ENCODE peak calls at places on chromosomes 1 and 21, in six cellular contexts. One of them, this sample, is unnamed.

GRCh38 chr21:34915364-34915834 is 133.7 kb downstream of the RUNX1 start:
- DNase-seq in activated CD4-positive, alpha-beta T cell treated with anti-CD3 and anti-CD28 coated beads, Interleukin-2, amount 50 U/mL, for 4 hours: no peak
- DNase-seq in activated CD8-positive, alpha-beta memory T cell treated with anti-CD3 and anti-CD28 coated beads for 1 hour: no peak
- DNase-seq in fibroblast of pulmonary artery: peak
- DNase-seq in adrenal gland: no peak
- DNase-seq in cardiac fibroblast: peak
- DNase-seq in this sample: peak

GRCh38 chr21:38825269-38825668 is 19.5 kb downstream of the ETS2 start:
- DNase-seq in fibroblast of pulmonary artery: no peak
- DNase-seq in activated CD8-positive, alpha-beta memory T cell treated with anti-CD3 and anti-CD28 coated beads for 1 hour: no peak
- DNase-seq in adrenal gland: no peak
- DNase-seq in activated CD4-positive, alpha-beta T cell treated with anti-CD3 and anti-CD28 coated beads, Interleukin-2, amount 50 U/mL, for 4 hours: no peak
- DNase-seq in cardiac fibroblast: no peak
- DNase-seq in this sample: peak

GRCh38 chr1:100834779-100835645 is 59.6 kb downstream of the EXTL2 start:
- DNase-seq in activated CD8-positive, alpha-beta memory T cell treated with anti-CD3 and anti-CD28 coated beads for 1 hour: no peak
- DNase-seq in cardiac fibroblast: peak
- DNase-seq in activated CD4-positive, alpha-beta T cell treated with anti-CD3 and anti-CD28 coated beads, Interleukin-2, amount 50 U/mL, for 4 hours: no peak
- DNase-seq in fibroblast of pulmonary artery: peak
- DNase-seq in adrenal gland: no peak
- DNase-seq in this sample: no peak

GRCh38 chr1:90557706-90558105 is 159.4 kb downstream of the BARHL2 start:
- DNase-seq in fibroblast of pulmonary artery: no peak
- DNase-seq in activated CD8-positive, alpha-beta memory T cell treated with anti-CD3 and anti-CD28 coated beads for 1 hour: no peak
- DNase-seq in adrenal gland: no peak
- DNase-seq in activated CD4-positive, alpha-beta T cell treated with anti-CD3 and anti-CD28 coated beads, Interleukin-2, amount 50 U/mL, for 4 hours: no peak
- DNase-seq in cardiac fibroblast: no peak
- DNase-seq in this sample: no peak

GRCh38 chr1:40385437-40386310 is 12.1 kb downstream of the SMAP2 start:
- DNase-seq in activated CD8-positive, alpha-beta memory T cell treated with anti-CD3 and anti-CD28 coated beads for 1 hour: no peak
- DNase-seq in fibroblast of pulmonary artery: peak
- DNase-seq in cardiac fibroblast: peak
- DNase-seq in activated CD4-positive, alpha-beta T cell treated with anti-CD3 and anti-CD28 coated beads, Interleukin-2, amount 50 U/mL, for 4 hours: peak
- DNase-seq in adrenal gland: no peak
- DNase-seq in this sample: no peak

GRCh38 chr1:1567152-1567830 is 7.4 kb downstream of the SSU72 start:
- DNase-seq in activated CD4-positive, alpha-beta T cell treated with anti-CD3 and anti-CD28 coated beads, Interleukin-2, amount 50 U/mL, for 4 hours: no peak
- DNase-seq in fibroblast of pulmonary artery: no peak
- DNase-seq in activated CD8-positive, alpha-beta memory T cell treated with anti-CD3 and anti-CD28 coated beads for 1 hour: no peak
- DNase-seq in adrenal gland: no peak
- DNase-seq in cardiac fibroblast: no peak
- DNase-seq in this sample: no peak

GRCh38 chr1:41678141-41678878 is 193.8 kb upstream of the EDN2 start:
- DNase-seq in activated CD4-positive, alpha-beta T cell treated with anti-CD3 and anti-CD28 coated beads, Interleukin-2, amount 50 U/mL, for 4 hours: no peak
- DNase-seq in fibroblast of pulmonary artery: peak
- DNase-seq in adrenal gland: no peak
- DNase-seq in cardiac fibroblast: peak
- DNase-seq in activated CD8-positive, alpha-beta memory T cell treated with anti-CD3 and anti-CD28 coated beads for 1 hour: no peak
- DNase-seq in this sample: peak

GRCh38 chr1:94702440-94702810 is 117.7 kb upstream of the SLC44A3 start:
- DNase-seq in activated CD8-positive, alpha-beta memory T cell treated with anti-CD3 and anti-CD28 coated beads for 1 hour: no peak
- DNase-seq in activated CD4-positive, alpha-beta T cell treated with anti-CD3 and anti-CD28 coated beads, Interleukin-2, amount 50 U/mL, for 4 hours: no peak
- DNase-seq in cardiac fibroblast: peak
- DNase-seq in adrenal gland: peak
- DNase-seq in fibroblast of pulmonary artery: peak
- DNase-seq in this sample: no peak

GRCh38 chr1:77347646-77348045 is 65.8 kb downstream of the AK5 start:
- DNase-seq in cardiac fibroblast: peak
- DNase-seq in activated CD8-positive, alpha-beta memory T cell treated with anti-CD3 and anti-CD28 coated beads for 1 hour: no peak
- DNase-seq in activated CD4-positive, alpha-beta T cell treated with anti-CD3 and anti-CD28 coated beads, Interleukin-2, amount 50 U/mL, for 4 hours: no peak
- DNase-seq in fibroblast of pulmonary artery: peak
- DNase-seq in adrenal gland: no peak
- DNase-seq in this sample: peak

GRCh38 chr1:65247419-65248359 is 61.7 kb upstream of the DNAJC6 start:
- DNase-seq in activated CD8-positive, alpha-beta memory T cell treated with anti-CD3 and anti-CD28 coated beads for 1 hour: no peak
- DNase-seq in fibroblast of pulmonary artery: peak
- DNase-seq in activated CD4-positive, alpha-beta T cell treated with anti-CD3 and anti-CD28 coated beads, Interleukin-2, amount 50 U/mL, for 4 hours: no peak
- DNase-seq in cardiac fibroblast: peak
- DNase-seq in adrenal gland: peak
- DNase-seq in this sample: peak

GRCh38 chr21:38913120-38913975 is 107.6 kb downstream of the ETS2 start:
- DNase-seq in activated CD8-positive, alpha-beta memory T cell treated with anti-CD3 and anti-CD28 coated beads for 1 hour: no peak
- DNase-seq in adrenal gland: peak
- DNase-seq in fibroblast of pulmonary artery: peak
- DNase-seq in activated CD4-positive, alpha-beta T cell treated with anti-CD3 and anti-CD28 coated beads, Interleukin-2, amount 50 U/mL, for 4 hours: no peak
- DNase-seq in cardiac fibroblast: peak
- DNase-seq in this sample: peak

GRCh38 chr1:27405074-27405473 is 12.7 kb downstream of the GPR3 start:
- DNase-seq in activated CD8-positive, alpha-beta memory T cell treated with anti-CD3 and anti-CD28 coated beads for 1 hour: no peak
- DNase-seq in cardiac fibroblast: peak
- DNase-seq in fibroblast of pulmonary artery: peak
- DNase-seq in activated CD4-positive, alpha-beta T cell treated with anti-CD3 and anti-CD28 coated beads, Interleukin-2, amount 50 U/mL, for 4 hours: no peak
- DNase-seq in adrenal gland: peak
- DNase-seq in this sample: no peak

GRCh38 chr1:168008595-168008994 is 71.7 kb upstream of the MPC2 start:
- DNase-seq in activated CD8-positive, alpha-beta memory T cell treated with anti-CD3 and anti-CD28 coated beads for 1 hour: no peak
- DNase-seq in adrenal gland: no peak
- DNase-seq in activated CD4-positive, alpha-beta T cell treated with anti-CD3 and anti-CD28 coated beads, Interleukin-2, amount 50 U/mL, for 4 hours: no peak
- DNase-seq in cardiac fibroblast: no peak
- DNase-seq in fibroblast of pulmonary artery: no peak
- DNase-seq in this sample: no peak

GRCh38 chr1:44031051-44031899 is at the start of gene SLC6A9:
- DNase-seq in fibroblast of pulmonary artery: peak
- DNase-seq in activated CD8-positive, alpha-beta memory T cell treated with anti-CD3 and anti-CD28 coated beads for 1 hour: no peak
- DNase-seq in cardiac fibroblast: peak
- DNase-seq in adrenal gland: peak
- DNase-seq in activated CD4-positive, alpha-beta T cell treated with anti-CD3 and anti-CD28 coated beads, Interleukin-2, amount 50 U/mL, for 4 hours: peak
- DNase-seq in this sample: peak

GRCh38 chr1:218377143-218377660 is 32.1 kb downstream of the TGFB2 start:
- DNase-seq in activated CD8-positive, alpha-beta memory T cell treated with anti-CD3 and anti-CD28 coated beads for 1 hour: no peak
- DNase-seq in activated CD4-positive, alpha-beta T cell treated with anti-CD3 and anti-CD28 coated beads, Interleukin-2, amount 50 U/mL, for 4 hours: peak
- DNase-seq in fibroblast of pulmonary artery: peak
- DNase-seq in adrenal gland: no peak
- DNase-seq in cardiac fibroblast: peak
- DNase-seq in this sample: peak

GRCh38 chr1:11156958-11157357 is 32.2 kb upstream of the ANGPTL7 start:
- DNase-seq in adrenal gland: no peak
- DNase-seq in activated CD8-positive, alpha-beta memory T cell treated with anti-CD3 and anti-CD28 coated beads for 1 hour: no peak
- DNase-seq in activated CD4-positive, alpha-beta T cell treated with anti-CD3 and anti-CD28 coated beads, Interleukin-2, amount 50 U/mL, for 4 hours: no peak
- DNase-seq in fibroblast of pulmonary artery: no peak
- DNase-seq in cardiac fibroblast: no peak
- DNase-seq in this sample: no peak

GRCh38 chr1:21594935-21595897 is 73.9 kb downstream of the RAP1GAP start:
- DNase-seq in fibroblast of pulmonary artery: peak
- DNase-seq in cardiac fibroblast: peak
- DNase-seq in adrenal gland: peak
- DNase-seq in activated CD8-positive, alpha-beta memory T cell treated with anti-CD3 and anti-CD28 coated beads for 1 hour: no peak
- DNase-seq in activated CD4-positive, alpha-beta T cell treated with anti-CD3 and anti-CD28 coated beads, Interleukin-2, amount 50 U/mL, for 4 hours: peak
- DNase-seq in this sample: no peak

GRCh38 chr21:31363720-31364119 is 19.7 kb upstream of the TIAM1 start:
- DNase-seq in cardiac fibroblast: no peak
- DNase-seq in adrenal gland: no peak
- DNase-seq in activated CD4-positive, alpha-beta T cell treated with anti-CD3 and anti-CD28 coated beads, Interleukin-2, amount 50 U/mL, for 4 hours: no peak
- DNase-seq in fibroblast of pulmonary artery: no peak
- DNase-seq in activated CD8-positive, alpha-beta memory T cell treated with anti-CD3 and anti-CD28 coated beads for 1 hour: no peak
- DNase-seq in this sample: no peak

GRCh38 chr1:180173952-180174351 is 19.3 kb downstream of the QSOX1 start:
- DNase-seq in adrenal gland: peak
- DNase-seq in cardiac fibroblast: peak
- DNase-seq in activated CD8-positive, alpha-beta memory T cell treated with anti-CD3 and anti-CD28 coated beads for 1 hour: no peak
- DNase-seq in activated CD4-positive, alpha-beta T cell treated with anti-CD3 and anti-CD28 coated beads, Interleukin-2, amount 50 U/mL, for 4 hours: no peak
- DNase-seq in fibroblast of pulmonary artery: peak
- DNase-seq in this sample: no peak

GRCh38 chr1:107467811-107468210 is 327.0 kb downstream of the NTNG1 start:
- DNase-seq in fibroblast of pulmonary artery: no peak
- DNase-seq in activated CD8-positive, alpha-beta memory T cell treated with anti-CD3 and anti-CD28 coated beads for 1 hour: no peak
- DNase-seq in cardiac fibroblast: no peak
- DNase-seq in adrenal gland: no peak
- DNase-seq in activated CD4-positive, alpha-beta T cell treated with anti-CD3 and anti-CD28 coated beads, Interleukin-2, amount 50 U/mL, for 4 hours: no peak
- DNase-seq in this sample: no peak

GRCh38 chr21:41620982-41621381 is 113.0 kb upstream of the TMPRSS2 start:
- DNase-seq in activated CD4-positive, alpha-beta T cell treated with anti-CD3 and anti-CD28 coated beads, Interleukin-2, amount 50 U/mL, for 4 hours: no peak
- DNase-seq in fibroblast of pulmonary artery: peak
- DNase-seq in adrenal gland: no peak
- DNase-seq in cardiac fibroblast: peak
- DNase-seq in activated CD8-positive, alpha-beta memory T cell treated with anti-CD3 and anti-CD28 coated beads for 1 hour: no peak
- DNase-seq in this sample: peak

GRCh38 chr1:196997428-196997827 is 20.1 kb downstream of the CFHR5 start:
- DNase-seq in activated CD4-positive, alpha-beta T cell treated with anti-CD3 and anti-CD28 coated beads, Interleukin-2, amount 50 U/mL, for 4 hours: no peak
- DNase-seq in cardiac fibroblast: peak
- DNase-seq in activated CD8-positive, alpha-beta memory T cell treated with anti-CD3 and anti-CD28 coated beads for 1 hour: no peak
- DNase-seq in adrenal gland: no peak
- DNase-seq in fibroblast of pulmonary artery: peak
- DNase-seq in this sample: peak

GRCh38 chr21:45516071-45516670 is 26.1 kb downstream of the SLC19A1 start:
- DNase-seq in adrenal gland: no peak
- DNase-seq in activated CD8-positive, alpha-beta memory T cell treated with anti-CD3 and anti-CD28 coated beads for 1 hour: no peak
- DNase-seq in fibroblast of pulmonary artery: no peak
- DNase-seq in cardiac fibroblast: no peak
- DNase-seq in activated CD4-positive, alpha-beta T cell treated with anti-CD3 and anti-CD28 coated beads, Interleukin-2, amount 50 U/mL, for 4 hours: no peak
- DNase-seq in this sample: no peak

GRCh38 chr1:2170211-2170610 is 24.4 kb downstream of the FAAP20 start:
- DNase-seq in activated CD8-positive, alpha-beta memory T cell treated with anti-CD3 and anti-CD28 coated beads for 1 hour: no peak
- DNase-seq in adrenal gland: no peak
- DNase-seq in cardiac fibroblast: no peak
- DNase-seq in fibroblast of pulmonary artery: no peak
- DNase-seq in activated CD4-positive, alpha-beta T cell treated with anti-CD3 and anti-CD28 coated beads, Interleukin-2, amount 50 U/mL, for 4 hours: no peak
- DNase-seq in this sample: no peak

GRCh38 chr1:167669209-167670139 is 39.4 kb downstream of the RCSD1 start:
- DNase-seq in fibroblast of pulmonary artery: no peak
- DNase-seq in activated CD8-positive, alpha-beta memory T cell treated with anti-CD3 and anti-CD28 coated beads for 1 hour: no peak
- DNase-seq in adrenal gland: no peak
- DNase-seq in cardiac fibroblast: no peak
- DNase-seq in activated CD4-positive, alpha-beta T cell treated with anti-CD3 and anti-CD28 coated beads, Interleukin-2, amount 50 U/mL, for 4 hours: no peak
- DNase-seq in this sample: no peak

GRCh38 chr21:38914531-38915385 is 109.0 kb downstream of the ETS2 start:
- DNase-seq in activated CD4-positive, alpha-beta T cell treated with anti-CD3 and anti-CD28 coated beads, Interleukin-2, amount 50 U/mL, for 4 hours: no peak
- DNase-seq in fibroblast of pulmonary artery: peak
- DNase-seq in adrenal gland: no peak
- DNase-seq in cardiac fibroblast: peak
- DNase-seq in activated CD8-positive, alpha-beta memory T cell treated with anti-CD3 and anti-CD28 coated beads for 1 hour: no peak
- DNase-seq in this sample: peak

GRCh38 chr1:153907134-153907533 is 15.6 kb downstream of the GATAD2B start:
- DNase-seq in adrenal gland: no peak
- DNase-seq in activated CD8-positive, alpha-beta memory T cell treated with anti-CD3 and anti-CD28 coated beads for 1 hour: no peak
- DNase-seq in activated CD4-positive, alpha-beta T cell treated with anti-CD3 and anti-CD28 coated beads, Interleukin-2, amount 50 U/mL, for 4 hours: no peak
- DNase-seq in fibroblast of pulmonary artery: no peak
- DNase-seq in cardiac fibroblast: no peak
- DNase-seq in this sample: no peak

GRCh38 chr1:68346192-68346808 is 103.5 kb downstream of the RPE65 start:
- DNase-seq in fibroblast of pulmonary artery: peak
- DNase-seq in cardiac fibroblast: peak
- DNase-seq in activated CD8-positive, alpha-beta memory T cell treated with anti-CD3 and anti-CD28 coated beads for 1 hour: no peak
- DNase-seq in adrenal gland: no peak
- DNase-seq in activated CD4-positive, alpha-beta T cell treated with anti-CD3 and anti-CD28 coated beads, Interleukin-2, amount 50 U/mL, for 4 hours: no peak
- DNase-seq in this sample: peak

GRCh38 chr21:35783686-35784085 is 276.6 kb downstream of the SETD4 start:
- DNase-seq in fibroblast of pulmonary artery: no peak
- DNase-seq in cardiac fibroblast: no peak
- DNase-seq in adrenal gland: no peak
- DNase-seq in activated CD8-positive, alpha-beta memory T cell treated with anti-CD3 and anti-CD28 coated beads for 1 hour: no peak
- DNase-seq in activated CD4-positive, alpha-beta T cell treated with anti-CD3 and anti-CD28 coated beads, Interleukin-2, amount 50 U/mL, for 4 hours: no peak
- DNase-seq in this sample: no peak

GRCh38 chr1:172585348-172585747 is 52.4 kb downstream of the SUCO start:
- DNase-seq in cardiac fibroblast: peak
- DNase-seq in activated CD8-positive, alpha-beta memory T cell treated with anti-CD3 and anti-CD28 coated beads for 1 hour: no peak
- DNase-seq in activated CD4-positive, alpha-beta T cell treated with anti-CD3 and anti-CD28 coated beads, Interleukin-2, amount 50 U/mL, for 4 hours: no peak
- DNase-seq in adrenal gland: no peak
- DNase-seq in fibroblast of pulmonary artery: peak
- DNase-seq in this sample: peak

This sample was measured in bronchial epithelial cell.